ENCODE peak calls at places on chromosomes 1 and 21, in six cellular contexts. One of them, this sample, is unnamed.
A peak's percentile ranks its signal among the peaks of the same experiment; 100 is the strongest.

GRCh38 chr21:43684424-43684823 is 25.1 kb downstream of the RRP1B start:
- DNase-seq in left lung: no peak
- DNase-seq in RWPE1: no peak
- DNase-seq in left ventricle myocardium inferior: no peak
- DNase-seq in Peyer's patch: no peak
- DNase-seq in cardiac muscle cell: no peak
- DNase-seq in this sample: no peak

GRCh38 chr21:38908537-38908936 is 102.8 kb downstream of the ETS2 start:
- DNase-seq in Peyer's patch: no peak
- DNase-seq in RWPE1: no peak
- DNase-seq in left lung: no peak
- DNase-seq in left ventricle myocardium inferior: no peak
- DNase-seq in cardiac muscle cell: no peak
- DNase-seq in this sample: no peak

GRCh38 chr1:187646536-187647128 is 817.9 kb downstream of the PLA2G4A start:
- DNase-seq in left lung: no peak
- DNase-seq in left ventricle myocardium inferior: no peak
- DNase-seq in RWPE1: no peak
- DNase-seq in cardiac muscle cell: no peak
- DNase-seq in Peyer's patch: no peak
- DNase-seq in this sample: no peak

GRCh38 chr21:33478858-33479678 is 706 bp downstream of the TMEM50B start:
- DNase-seq in left ventricle myocardium inferior: no peak
- DNase-seq in cardiac muscle cell: peak; percentile 55
- DNase-seq in Peyer's patch: peak; percentile 60
- DNase-seq in RWPE1: peak; percentile 31
- DNase-seq in left lung: peak; percentile 86
- DNase-seq in this sample: peak; percentile 16

GRCh38 chr1:17347769-17348592 is 24.0 kb upstream of the PADI6 start:
- DNase-seq in cardiac muscle cell: no peak
- DNase-seq in left lung: no peak
- DNase-seq in left ventricle myocardium inferior: no peak
- DNase-seq in RWPE1: peak; percentile 90
- DNase-seq in Peyer's patch: peak; percentile 41
- DNase-seq in this sample: no peak

GRCh38 chr1:226688056-226688748 is 50.9 kb downstream of the ITPKB start:
- DNase-seq in RWPE1: no peak
- DNase-seq in left lung: no peak
- DNase-seq in cardiac muscle cell: no peak
- DNase-seq in left ventricle myocardium inferior: no peak
- DNase-seq in Peyer's patch: no peak
- DNase-seq in this sample: no peak

GRCh38 chr1:209220048-209220524 is 363.4 kb upstream of the CAMK1G start:
- DNase-seq in left ventricle myocardium inferior: no peak
- DNase-seq in cardiac muscle cell: no peak
- DNase-seq in RWPE1: no peak
- DNase-seq in left lung: peak; percentile 6
- DNase-seq in Peyer's patch: no peak
- DNase-seq in this sample: no peak

GRCh38 chr1:52602328-52603300 is at the start of gene GPX7:
- DNase-seq in left lung: peak; percentile 86
- DNase-seq in cardiac muscle cell: peak; percentile 44
- DNase-seq in Peyer's patch: peak; percentile 73
- DNase-seq in left ventricle myocardium inferior: peak; percentile 50
- DNase-seq in RWPE1: no peak
- DNase-seq in this sample: peak; percentile 62

GRCh38 chr1:99374109-99374508 is 109.8 kb downstream of the PLPPR4 start:
- DNase-seq in RWPE1: no peak
- DNase-seq in Peyer's patch: no peak
- DNase-seq in cardiac muscle cell: no peak
- DNase-seq in left ventricle myocardium inferior: no peak
- DNase-seq in left lung: no peak
- DNase-seq in this sample: no peak

GRCh38 chr1:82454431-82454830 is 653.7 kb downstream of the ADGRL2 start:
- DNase-seq in RWPE1: no peak
- DNase-seq in Peyer's patch: no peak
- DNase-seq in left ventricle myocardium inferior: no peak
- DNase-seq in cardiac muscle cell: no peak
- DNase-seq in left lung: no peak
- DNase-seq in this sample: no peak

GRCh38 chr1:228148196-228148861 is 1.4 kb upstream of the GJC2 start:
- DNase-seq in cardiac muscle cell: no peak
- DNase-seq in RWPE1: peak; percentile 15
- DNase-seq in Peyer's patch: no peak
- DNase-seq in left ventricle myocardium inferior: no peak
- DNase-seq in left lung: peak; percentile 65
- DNase-seq in this sample: peak; percentile 17

GRCh38 chr1:206935491-206936067 is 10.7 kb downstream of the PIGR start:
- DNase-seq in Peyer's patch: no peak
- DNase-seq in left ventricle myocardium inferior: no peak
- DNase-seq in left lung: peak; percentile 88
- DNase-seq in RWPE1: no peak
- DNase-seq in cardiac muscle cell: peak; percentile 62
- DNase-seq in this sample: no peak

GRCh38 chr1:234659538-234659937 is 49.6 kb upstream of the IRF2BP2 start:
- DNase-seq in left lung: no peak
- DNase-seq in cardiac muscle cell: no peak
- DNase-seq in RWPE1: peak; percentile 77
- DNase-seq in Peyer's patch: peak; percentile 68
- DNase-seq in left ventricle myocardium inferior: no peak
- DNase-seq in this sample: peak; percentile 61

GRCh38 chr1:25990702-25991395 is 7.0 kb downstream of the PAFAH2 start:
- DNase-seq in cardiac muscle cell: no peak
- DNase-seq in left ventricle myocardium inferior: no peak
- DNase-seq in Peyer's patch: peak; percentile 52
- DNase-seq in RWPE1: no peak
- DNase-seq in left lung: no peak
- DNase-seq in this sample: no peak

GRCh38 chr1:25992689-25993146 is 5.1 kb downstream of the PAFAH2 start:
- DNase-seq in Peyer's patch: no peak
- DNase-seq in cardiac muscle cell: no peak
- DNase-seq in left lung: no peak
- DNase-seq in RWPE1: no peak
- DNase-seq in left ventricle myocardium inferior: no peak
- DNase-seq in this sample: no peak

GRCh38 chr1:25989860-25990650 is 7.8 kb downstream of the PAFAH2 start:
- DNase-seq in left lung: no peak
- DNase-seq in RWPE1: no peak
- DNase-seq in left ventricle myocardium inferior: no peak
- DNase-seq in Peyer's patch: no peak
- DNase-seq in cardiac muscle cell: no peak
- DNase-seq in this sample: no peak

GRCh38 chr1:25991937-25992688 is 5.8 kb downstream of the PAFAH2 start:
- DNase-seq in left ventricle myocardium inferior: no peak
- DNase-seq in left lung: no peak
- DNase-seq in cardiac muscle cell: no peak
- DNase-seq in Peyer's patch: no peak
- DNase-seq in RWPE1: no peak
- DNase-seq in this sample: no peak

GRCh38 chr1:25989440-25989839 is 8.4 kb downstream of the PAFAH2 start:
- DNase-seq in RWPE1: no peak
- DNase-seq in left lung: no peak
- DNase-seq in Peyer's patch: no peak
- DNase-seq in left ventricle myocardium inferior: no peak
- DNase-seq in cardiac muscle cell: no peak
- DNase-seq in this sample: no peak
- H3K27ac ChIP-seq in RWPE1: no peak overlapping the region
- H3K27ac ChIP-seq in left lung: no peak overlapping the region
- H3K27ac ChIP-seq in Peyer's patch: no peak overlapping the region
- H3K27ac ChIP-seq in left ventricle myocardium inferior: no peak overlapping the region
- H3K27ac ChIP-seq in cardiac muscle cell: no peak overlapping the region
- H3K27ac ChIP-seq in this sample: no peak overlapping the region

DNA sequence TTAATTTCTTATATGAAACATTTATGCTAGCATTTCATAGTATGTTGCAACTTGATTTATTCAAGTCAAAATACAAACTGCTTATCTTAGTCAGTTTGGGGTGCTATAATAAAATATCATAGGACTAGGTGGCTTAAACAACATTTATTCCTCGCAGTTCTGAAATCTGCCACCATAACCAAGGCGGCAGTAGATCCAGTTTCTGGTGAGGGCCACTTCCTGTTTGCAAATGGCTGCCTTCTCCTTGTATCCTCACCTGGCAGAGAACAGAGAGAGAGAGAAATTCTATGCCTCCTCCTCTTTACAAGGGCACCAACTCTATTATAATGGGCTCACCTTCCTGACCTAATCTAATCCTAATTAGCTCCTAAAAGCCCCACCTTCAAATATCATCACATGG is 76.1 kb upstream of the RGS2 start:
- DNase-seq in left ventricle myocardium inferior: no peak
- DNase-seq in RWPE1: no peak
- DNase-seq in left lung: no peak
- DNase-seq in cardiac muscle cell: no peak
- DNase-seq in Peyer's patch: no peak
- DNase-seq in this sample: no peak
- TF ChIP-seq CTCF in left ventricle myocardium inferior: no peak
- TF ChIP-seq CTCF in RWPE1: no peak
- TF ChIP-seq CTCF in left lung: no peak
- TF ChIP-seq CTCF in cardiac muscle cell: no peak
- TF ChIP-seq CTCF in Peyer's patch: no peak
- TF ChIP-seq CTCF in this sample: no peak

GRCh38 chr1:6867688-6868370 is 82.6 kb downstream of the CAMTA1 start:
- DNase-seq in RWPE1: no peak
- DNase-seq in Peyer's patch: no peak
- DNase-seq in left lung: no peak
- DNase-seq in left ventricle myocardium inferior: no peak
- DNase-seq in cardiac muscle cell: no peak
- DNase-seq in this sample: no peak

GRCh38 chr1:6868371-6869001 is 83.2 kb downstream of the CAMTA1 start:
- DNase-seq in cardiac muscle cell: no peak
- DNase-seq in Peyer's patch: no peak
- DNase-seq in RWPE1: no peak
- DNase-seq in left lung: no peak
- DNase-seq in left ventricle myocardium inferior: no peak
- DNase-seq in this sample: no peak

GRCh38 chr1:6870571-6870970 is 85.3 kb downstream of the CAMTA1 start:
- DNase-seq in left lung: no peak
- DNase-seq in cardiac muscle cell: no peak
- DNase-seq in Peyer's patch: no peak
- DNase-seq in RWPE1: no peak
- DNase-seq in left ventricle myocardium inferior: no peak
- DNase-seq in this sample: no peak

GRCh38 chr1:6870086-6870485 is 84.8 kb downstream of the CAMTA1 start:
- DNase-seq in left lung: no peak
- DNase-seq in Peyer's patch: no peak
- DNase-seq in RWPE1: no peak
- DNase-seq in cardiac muscle cell: no peak
- DNase-seq in left ventricle myocardium inferior: no peak
- DNase-seq in this sample: no peak

DNA sequence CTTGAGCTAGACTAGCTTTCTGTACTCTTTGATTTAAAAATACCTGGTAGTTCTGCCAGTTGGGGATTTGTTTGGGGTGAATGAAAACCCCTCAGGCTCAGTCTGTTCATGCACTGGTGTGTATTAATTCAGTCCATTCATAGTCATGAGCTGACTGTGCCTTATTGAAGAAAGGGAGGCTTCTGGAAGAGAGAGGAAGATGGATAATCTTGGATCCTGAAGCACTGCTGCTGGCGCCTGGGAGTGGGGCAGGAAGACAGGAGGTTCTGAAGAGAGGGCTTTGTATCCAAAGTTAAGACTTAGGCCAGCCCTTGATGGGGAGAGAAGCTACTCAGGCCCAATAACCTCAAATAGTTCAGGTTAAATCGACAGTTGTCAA is 83.7 kb downstream of the CAMTA1 start:
- DNase-seq in cardiac muscle cell: no peak
- DNase-seq in left lung: no peak
- DNase-seq in RWPE1: no peak
- DNase-seq in left ventricle myocardium inferior: no peak
- DNase-seq in Peyer's patch: no peak
- DNase-seq in this sample: no peak
- H3K27ac ChIP-seq in cardiac muscle cell: peak overlapping the region; percentile 29
- H3K27ac ChIP-seq in left lung: no peak overlapping the region
- H3K27ac ChIP-seq in RWPE1: no peak overlapping the region
- H3K27ac ChIP-seq in left ventricle myocardium inferior: no peak overlapping the region
- H3K27ac ChIP-seq in Peyer's patch: no peak overlapping the region
- H3K27ac ChIP-seq in this sample: no peak overlapping the region

GRCh38 chr1:248404024-248404423 is 1.2 kb downstream of the OR2T1 start:
- DNase-seq in Peyer's patch: no peak
- DNase-seq in RWPE1: peak; percentile 4
- DNase-seq in left ventricle myocardium inferior: no peak
- DNase-seq in cardiac muscle cell: no peak
- DNase-seq in left lung: no peak
- DNase-seq in this sample: no peak
- TF ChIP-seq CTCF in Peyer's patch: no peak
- TF ChIP-seq CTCF in RWPE1: no peak
- TF ChIP-seq CTCF in left ventricle myocardium inferior: no peak
- TF ChIP-seq CTCF in cardiac muscle cell: no peak
- TF ChIP-seq CTCF in left lung: no peak
- TF ChIP-seq CTCF in this sample: no peak